ENCODE peak calls at places on chromosome 20, in seven cellular contexts. X, K, O, B, Z, R and L are unnamed samples.

GRCh38 chr20:13220194-13220856 is 749 bp upstream of the ISM1 start:
- DNase-seq in X (peak; percentile 26), K (peak; percentile 66), O (no peak), B (no peak), Z (peak; percentile 50), R (no peak), L (peak; percentile 7)

GRCh38 chr20:3612795-3613560 is 50.2 kb downstream of the GFRA4 start:
- DNase-seq in X (no peak), K (no peak), O (no peak), B (no peak), Z (no peak), R (no peak), L (no peak)

GRCh38 chr20:3316131-3316530 is 77.1 kb upstream of the SLC4A11 start:
- DNase-seq in X (no peak), K (no peak), O (no peak), B (no peak), Z (no peak), R (no peak), L (no peak)

GRCh38 chr20:41138527-41139226 is 1.3 kb downstream of the PLCG1 start:
- DNase-seq in X (no peak), K (peak; percentile 34), O (no peak), B (no peak), Z (no peak), R (peak; percentile 40), L (no peak)

GRCh38 chr20:2558581-2559301 is 22.4 kb downstream of the TMC2 start:
- DNase-seq in X (no peak), K (no peak), O (no peak), B (no peak), Z (no peak), R (no peak), L (no peak)

GRCh38 chr20:64050261-64051032 is 1.0 kb upstream of the SOX18 start:
- DNase-seq in X (no peak), K (no peak), O (peak; percentile 79), B (no peak), Z (no peak), R (peak; percentile 79), L (no peak)

GRCh38 chr20:50817776-50818172 is 22.9 kb downstream of the BCAS4 start:
- DNase-seq in X (no peak), K (no peak), O (no peak), B (no peak), Z (no peak), R (no peak), L (no peak)

GRCh38 chr20:40997116-40997515 is 31.5 kb upstream of the TOP1 start:
- DNase-seq in X (no peak), K (no peak), O (no peak), B (no peak), Z (peak; percentile 41), R (no peak), L (no peak)

GRCh38 chr20:7627734-7628663 is 312.3 kb downstream of the HAO1 start:
- DNase-seq in X (no peak), K (no peak), O (no peak), B (no peak), Z (no peak), R (no peak), L (no peak)

GRCh38 chr20:34516874-34517542 is 786 bp downstream of the DYNLRB1 start:
- DNase-seq in X (peak; percentile 31), K (peak; percentile 60), O (peak; percentile 41), B (no peak), Z (no peak), R (no peak), L (no peak)
- TF ChIP-seq TAF1 in X (no peak), K (no peak), O (no peak), B (no peak), Z (no peak), R (no peak), L (no peak)

GRCh38 chr20:53826090-53826489 is 232.5 kb upstream of the ZNF217 start:
- DNase-seq in X (no peak), K (no peak), O (no peak), B (no peak), Z (no peak), R (no peak), L (no peak)

GRCh38 chr20:53826597-53827291 is 233.1 kb upstream of the ZNF217 start:
- DNase-seq in X (no peak), K (no peak), O (no peak), B (no peak), Z (no peak), R (no peak), L (no peak)

GRCh38 chr20:53825282-53825681 is 231.6 kb upstream of the ZNF217 start:
- DNase-seq in X (no peak), K (no peak), O (no peak), B (no peak), Z (no peak), R (no peak), L (no peak)

GRCh38 chr20:53823121-53823764 is 229.6 kb upstream of the ZNF217 start:
- DNase-seq in X (no peak), K (no peak), O (no peak), B (no peak), Z (no peak), R (no peak), L (no peak)

GRCh38 chr20:53824779-53825178 is 231.1 kb upstream of the ZNF217 start:
- DNase-seq in X (no peak), K (no peak), O (no peak), B (no peak), Z (no peak), R (no peak), L (no peak)
- TF ChIP-seq TAF1 in X (no peak), K (no peak), O (no peak), B (no peak), Z (no peak), R (no peak), L (no peak)

GRCh38 chr20:24767623-24768100 is 181.4 kb upstream of the CST7 start:
- DNase-seq in X (no peak), K (no peak), O (no peak), B (no peak), Z (no peak), R (no peak), L (no peak)
- TF ChIP-seq TAF1 in X (no peak), K (no peak), O (no peak), B (no peak), Z (no peak), R (no peak), L (no peak)

DNA sequence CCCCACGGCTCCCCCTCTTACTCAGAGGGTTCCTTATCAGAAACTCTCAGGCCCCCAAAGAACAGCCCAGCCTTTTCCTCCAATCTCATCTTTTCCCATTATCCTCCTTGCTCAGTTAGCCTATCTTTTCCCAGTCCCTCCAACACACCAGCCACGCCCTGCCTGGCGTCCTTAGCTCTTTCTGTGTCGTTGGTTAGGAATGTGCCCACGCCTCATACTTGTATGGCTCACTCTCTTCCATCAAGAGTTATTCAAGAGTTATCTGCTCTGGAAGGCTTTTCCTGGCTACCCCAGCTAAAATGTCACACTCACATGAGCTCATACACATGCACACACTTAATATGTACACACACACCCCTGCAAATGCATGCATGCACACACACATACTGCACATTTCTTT is 37.5 kb downstream of the SLC2A10 start:
- DNase-seq in X (no peak), K (no peak), O (no peak), B (no peak), Z (no peak), R (no peak), L (no peak)
- TF ChIP-seq TAF1 in X (no peak), K (no peak), O (no peak), B (no peak), Z (no peak), R (no peak), L (no peak)

DNA sequence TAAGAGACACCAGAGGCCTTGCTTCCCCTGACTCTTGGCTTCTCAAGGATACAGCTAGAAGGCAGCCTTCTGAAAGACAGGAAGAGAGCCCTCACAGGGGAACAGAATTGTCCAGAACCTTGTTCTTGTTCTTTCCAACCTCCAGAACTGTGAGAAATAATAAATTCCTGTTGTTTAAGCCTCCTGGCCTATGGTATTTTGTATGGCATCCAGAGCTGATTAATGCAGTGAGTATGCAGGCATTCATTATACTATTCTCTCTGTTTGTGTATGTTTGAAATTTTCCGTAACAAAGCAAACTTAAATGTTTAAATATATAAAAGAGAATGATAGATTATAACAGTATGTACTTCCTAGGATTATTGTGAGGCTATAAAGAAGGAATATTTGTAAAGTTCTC is 903.4 kb upstream of the FLRT3 start:
- DNase-seq in X (no peak), K (no peak), O (no peak), B (no peak), Z (no peak), R (no peak), L (no peak)
- TF ChIP-seq TAF1 in X (no peak), K (no peak), O (no peak), B (no peak), Z (no peak), R (no peak), L (no peak)

GRCh38 chr20:16363832-16364687 is 209.2 kb downstream of the KIF16B start:
- DNase-seq in X (no peak), K (no peak), O (no peak), B (no peak), Z (no peak), R (no peak), L (no peak)

GRCh38 chr20:16366548-16366947 is 206.7 kb downstream of the KIF16B start:
- DNase-seq in X (no peak), K (no peak), O (no peak), B (no peak), Z (no peak), R (no peak), L (no peak)

GRCh38 chr20:16367948-16368560 is 205.2 kb downstream of the KIF16B start:
- DNase-seq in X (no peak), K (no peak), O (no peak), B (no peak), Z (no peak), R (no peak), L (no peak)

GRCh38 chr20:16369441-16369840 is 203.8 kb downstream of the KIF16B start:
- DNase-seq in X (no peak), K (no peak), O (no peak), B (no peak), Z (no peak), R (no peak), L (no peak)

DNA sequence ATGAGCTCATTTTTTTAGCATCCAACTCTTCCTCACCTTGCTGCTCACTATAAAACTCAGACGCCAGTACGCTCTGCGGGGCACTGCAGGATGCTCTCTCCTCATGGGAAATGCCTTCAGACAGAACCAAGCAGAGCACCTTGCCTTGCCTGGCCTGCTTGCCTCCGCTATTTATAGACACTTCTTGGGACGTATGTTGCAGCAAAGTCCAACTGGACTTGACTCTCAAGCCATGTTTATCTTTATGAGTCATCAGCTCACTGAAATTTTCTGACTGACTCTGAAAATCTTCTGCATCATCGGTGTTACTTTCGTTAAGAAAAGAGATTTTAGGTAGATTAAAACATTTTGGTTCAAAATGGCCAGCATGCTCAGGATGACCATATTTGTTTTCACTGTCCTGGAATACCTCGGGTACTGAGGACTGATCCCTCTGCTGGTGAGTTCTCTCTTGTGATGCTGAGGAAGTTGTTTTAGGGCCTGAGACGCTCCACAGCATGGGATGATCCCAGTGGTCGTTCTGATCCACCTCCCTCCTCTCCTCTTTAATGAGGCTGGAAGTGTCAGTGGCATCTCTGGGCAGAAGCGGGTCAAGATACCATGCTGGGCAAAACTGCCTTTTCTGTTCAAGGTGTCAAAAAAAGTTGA is 204.5 kb downstream of the KIF16B start:
- DNase-seq in X (no peak), K (no peak), O (no peak), B (no peak), Z (no peak), R (peak; percentile 64), L (no peak)
- TF ChIP-seq TAF1 in X (no peak), K (no peak), O (no peak), B (no peak), Z (no peak), R (no peak), L (no peak)